ENCODE peak calls at places on chromosomes 2 and 18, in ten cellular contexts. P, V, H, R, U, T, Z, G, J and Q are unnamed samples.

GRCh38 chr2:72138921-72139381 is 8.7 kb downstream of the CYP26B1 start:
- DNase-seq in J (peak; percentile 79), U (no peak), T (no peak), H (no peak), G (no peak), P (no peak), R (peak; percentile 43), V (no peak), Z (peak; percentile 39), Q (no peak)

GRCh38 chr2:227234432-227234831 is 70.0 kb downstream of the COL4A3 start:
- DNase-seq in Z (no peak), J (no peak), P (no peak), G (no peak), U (no peak), R (no peak), H (no peak), V (no peak), T (no peak), Q (no peak)

GRCh38 chr2:230439590-230439989 is 23.6 kb downstream of the SP100 start:
- DNase-seq in R (no peak), T (no peak), H (no peak), P (no peak), J (no peak), G (no peak), U (no peak), V (no peak), Z (no peak), Q (no peak)

GRCh38 chr2:38572167-38572566 is 30.6 kb downstream of the HNRNPLL start:
- DNase-seq in H (no peak), R (no peak), U (peak; percentile 46), Z (no peak), V (no peak), G (no peak), T (no peak), P (no peak), J (no peak), Q (no peak)

GRCh38 chr2:128580988-128581848 is 262.6 kb upstream of the HS6ST1 start:
- DNase-seq in T (no peak), J (no peak), P (no peak), G (no peak), R (peak; percentile 71), H (no peak), U (no peak), Z (peak; percentile 33), V (no peak), Q (no peak)

GRCh38 chr18:76496200-76496890 is 1.3 kb upstream of the ZNF516 start:
- DNase-seq in J (no peak), P (no peak), V (peak; percentile 72), U (peak; percentile 80), H (peak; percentile 74), T (peak; percentile 34), Z (peak; percentile 64), R (no peak), G (no peak), Q (no peak)

GRCh38 chr18:25672490-25672889 is 320.5 kb upstream of the ZNF521 start:
- DNase-seq in H (no peak), V (no peak), U (no peak), R (no peak), J (no peak), Z (no peak), P (no peak), T (no peak), G (no peak), Q (no peak)

GRCh38 chr2:121345887-121346286 is 60.9 kb upstream of the TFCP2L1 start:
- DNase-seq in G (no peak), V (no peak), H (no peak), P (no peak), T (no peak), J (no peak), Z (no peak), U (no peak), R (no peak), Q (no peak)

GRCh38 chr2:102803897-102804217 is 42.0 kb downstream of the TMEM182 start:
- DNase-seq in J (no peak), T (no peak), G (no peak), P (no peak), U (no peak), R (no peak), H (no peak), V (no peak), Z (no peak), Q (no peak)

GRCh38 chr18:69992776-69993175 is 45.1 kb upstream of the CD226 start:
- DNase-seq in T (no peak), G (no peak), R (no peak), V (no peak), U (no peak), Z (no peak), J (no peak), P (no peak), H (no peak), Q (no peak)

GRCh38 chr2:192604295-192604694 is 409.6 kb upstream of the TMEFF2 start:
- DNase-seq in J (no peak), P (no peak), T (no peak), G (no peak), V (no peak), H (no peak), U (no peak), R (no peak), Z (no peak), Q (no peak)

GRCh38 chr2:58992062-58992736 is 751.1 kb upstream of the FANCL start:
- DNase-seq in P (no peak), G (no peak), H (no peak), T (no peak), Z (no peak), V (no peak), U (no peak), R (no peak), J (no peak), Q (no peak)

GRCh38 chr2:2898744-2899143 is 478.9 kb downstream of the EIPR1 start:
- DNase-seq in J (no peak), T (no peak), Z (no peak), U (no peak), R (no peak), V (no peak), G (no peak), P (no peak), H (no peak), Q (no peak)

GRCh38 chr2:57119141-57119540 is 927.5 kb upstream of the VRK2 start:
- DNase-seq in J (no peak), U (no peak), V (no peak), T (no peak), Z (no peak), H (no peak), R (no peak), G (no peak), P (no peak), Q (no peak)

GRCh38 chr18:45014047-45014501 is 333.4 kb downstream of the SETBP1 start:
- DNase-seq in V (no peak), H (no peak), Z (no peak), T (no peak), U (peak; percentile 58), G (no peak), P (no peak), J (no peak), R (no peak), Q (no peak)

GRCh38 chr2:47250576-47251403 is 95.7 kb upstream of the STPG4 start:
- DNase-seq in T (no peak), J (no peak), Z (no peak), R (no peak), P (no peak), V (no peak), U (no peak), G (no peak), H (no peak), Q (no peak)

GRCh38 chr2:238038203-238038602 is 22.6 kb upstream of the SCLY start:
- DNase-seq in P (no peak), U (no peak), R (no peak), H (no peak), J (peak; percentile 76), V (no peak), Z (peak; percentile 32), T (no peak), G (no peak), Q (no peak)

GRCh38 chr18:75454022-75454795 is 26.7 kb upstream of the SMIM21 start:
- DNase-seq in V (no peak), R (no peak), G (no peak), U (no peak), P (no peak), T (no peak), H (no peak), Z (no peak), J (no peak), Q (no peak)

GRCh38 chr18:11883153-11883552 is 25.0 kb downstream of the MPPE1 start:
- DNase-seq in U (no peak), H (no peak), R (no peak), J (no peak), V (no peak), Z (no peak), G (no peak), P (no peak), T (no peak), Q (no peak)

GRCh38 chr18:75251466-75251865 is 40.9 kb downstream of the TSHZ1 start:
- DNase-seq in P (no peak), R (no peak), H (no peak), G (no peak), Z (no peak), V (no peak), U (no peak), T (no peak), J (no peak), Q (no peak)